ENCODE peak calls at places on chromosomes 4 and X, in four cellular contexts. P is endothelial cell of umbilical vein, F is fibroblast of lung, U is IMR-90. Y is an unnamed sample.

GRCh38 chr4:25031077-25031606 is 396 bp upstream of the LGI2 start:
- DNase-seq in P (no peak), F (peak; percentile 10), U (no peak), Y (no peak)

GRCh38 chr4:190121759-190122158 is 51.8 kb upstream of the DUX4 start:
- DNase-seq in P (no peak), F (no peak), U (no peak), Y (no peak)

GRCh38 chr4:164807611-164808010 is 53.7 kb downstream of the SMIM31 start:
- DNase-seq in P (no peak), F (no peak), U (no peak), Y (peak; percentile 30)

GRCh38 chr4:128635141-128635911 is 174.2 kb upstream of the JADE1 start:
- DNase-seq in P (no peak), F (peak; percentile 73), U (peak; percentile 55), Y (no peak)

GRCh38 chr4:101954351-101954750 is 163.8 kb downstream of the BANK1 start:
- DNase-seq in P (peak; percentile 5), F (no peak), U (no peak), Y (no peak)

GRCh38 chrX:110086916-110087484 is 84.1 kb downstream of the TMEM164 start:
- DNase-seq in P (peak; percentile 71), F (peak; percentile 89), U (peak; percentile 96), Y (peak; percentile 88)

GRCh38 chr4:140296335-140296753 is 77.1 kb upstream of the SCOC start:
- DNase-seq in P (peak; percentile 68), F (peak; percentile 94), U (peak; percentile 89), Y (peak; percentile 42)

GRCh38 chr4:70133473-70133872 is 20.6 kb upstream of the PRR27 start:
- DNase-seq in P (no peak), F (no peak), U (no peak), Y (no peak)

GRCh38 chr4:116688536-116688935 is 396.8 kb downstream of the TRAM1L1 start:
- DNase-seq in P (no peak), F (no peak), U (no peak), Y (no peak)

GRCh38 chr4:92104506-92104905 is 199.3 kb upstream of the GRID2 start:
- DNase-seq in P (no peak), F (peak; percentile 2), U (no peak), Y (no peak)

GRCh38 chr4:2483237-2483636 is 14.3 kb downstream of the RNF4 start:
- DNase-seq in P (no peak), F (no peak), U (no peak), Y (no peak)

GRCh38 chr4:2484169-2484568 is 15.3 kb downstream of the RNF4 start:
- DNase-seq in P (no peak), F (no peak), U (no peak), Y (no peak)

GRCh38 chr4:2482192-2482591 is 13.3 kb downstream of the RNF4 start:
- DNase-seq in P (no peak), F (no peak), U (no peak), Y (no peak)

GRCh38 chr4:2480649-2481048 is 11.7 kb downstream of the RNF4 start:
- DNase-seq in P (no peak), F (no peak), U (no peak), Y (no peak)

GRCh38 chr4:2482693-2483092 is 13.8 kb downstream of the RNF4 start:
- DNase-seq in P (peak; percentile 68), F (peak; percentile 48), U (peak; percentile 35), Y (no peak)
- H3K4me1 ChIP-seq in P (peaks cover 31% of the 10 kb centered on the region), F (no peaks in the 10 kb centered on the region), U (peaks cover 3% of the 10 kb centered on the region), Y (peaks cover 3% of the 10 kb centered on the region)

GRCh38 chr4:184039963-184040383 is 134.9 kb downstream of the STOX2 start:
- DNase-seq in P (no peak), F (peak; percentile 19), U (no peak), Y (peak; percentile 12)
- H2AFZ ChIP-seq in P (no peak overlapping the region), F (no peak overlapping the region), U (no peak overlapping the region), Y (peak overlapping the region; percentile 58)

GRCh38 chr4:52585379-52585778 is 73.7 kb downstream of the USP46 start:
- DNase-seq in P (no peak), F (no peak), U (no peak), Y (no peak)
- H3K4me1 ChIP-seq in P (peaks cover 17% of the 10 kb centered on the region), F (peaks cover 3% of the 10 kb centered on the region), U (peaks cover 14% of the 10 kb centered on the region), Y (peaks cover 19% of the 10 kb centered on the region)

GRCh38 chrX:17655232-17656034 is 81.9 kb upstream of the SCML1 start:
- DNase-seq in P (peak; percentile 26), F (peak; percentile 15), U (peak; percentile 4), Y (peak; percentile 21)
- H2AFZ ChIP-seq in P (peak overlapping the region; percentile 62), F (no peak overlapping the region), U (peak overlapping the region; percentile 59), Y (peak overlapping the region; percentile 1)

GRCh38 chr4:13920111-13920875 is 292.8 kb upstream of the BOD1L1 start:
- DNase-seq in P (no peak), F (peak; percentile 66), U (peak; percentile 81), Y (peak; percentile 99)
- H3K4me1 ChIP-seq in P (peaks cover 7% of the 10 kb centered on the region), F (peaks cover 32% of the 10 kb centered on the region), U (peaks cover 24% of the 10 kb centered on the region), Y (peaks cover 52% of the 10 kb centered on the region)

DNA sequence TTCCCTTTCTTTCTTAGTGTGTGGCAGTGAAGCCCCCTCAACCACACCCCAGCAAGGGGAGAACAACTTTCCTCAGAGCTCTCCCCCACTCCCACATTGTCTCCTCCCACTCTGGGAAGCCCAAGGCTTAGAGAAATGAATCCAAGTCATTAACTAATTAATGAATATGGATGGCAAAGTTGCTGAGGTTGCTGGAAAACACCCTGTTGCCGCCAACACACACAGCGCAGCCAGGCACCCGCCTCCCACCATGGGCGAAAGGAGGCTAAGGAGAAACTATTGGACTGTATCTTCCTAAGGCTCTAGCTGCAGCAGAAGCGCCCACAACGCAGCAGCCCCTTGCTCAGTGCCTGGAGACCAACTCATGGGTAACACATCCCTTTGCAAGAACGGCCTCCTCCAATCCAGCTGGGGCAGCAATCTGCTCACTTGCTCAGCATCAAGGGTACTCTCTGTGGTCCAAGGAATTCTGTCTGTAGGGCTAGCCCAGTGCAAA is 34.2 kb downstream of the TSC22D3 start:
- DNase-seq in P (no peak), F (no peak), U (no peak), Y (no peak)
- H2AFZ ChIP-seq in P (no peak overlapping the region), F (no peak overlapping the region), U (no peak overlapping the region), Y (no peak overlapping the region)

DNA sequence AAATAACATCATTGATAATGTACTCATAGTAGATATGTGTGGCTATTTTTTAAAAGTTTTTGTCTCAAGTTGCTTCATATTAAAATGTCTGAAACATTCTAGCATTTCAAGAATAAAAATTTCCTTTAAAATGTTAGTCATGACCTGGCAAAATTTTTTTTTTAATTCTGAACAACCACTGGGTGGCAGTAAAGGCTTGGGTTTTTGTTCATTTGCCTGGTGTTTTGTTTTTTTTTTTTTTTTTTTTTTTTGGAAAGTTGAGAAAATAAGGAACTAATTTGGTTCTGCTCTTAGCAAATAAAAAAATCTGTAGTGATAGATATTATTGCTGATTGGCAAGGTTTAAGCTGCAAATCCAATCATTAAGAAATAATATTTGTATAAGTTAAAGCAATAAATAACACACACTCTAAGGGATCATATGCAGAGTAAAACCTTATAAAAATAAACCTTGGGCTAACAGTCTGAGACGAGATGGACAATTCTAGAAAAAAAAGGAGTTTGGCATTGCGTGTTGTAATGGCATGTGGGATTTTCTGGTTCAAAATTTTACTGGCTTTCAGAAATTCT is 81.4 kb downstream of the CEP44 start:
- DNase-seq in P (peak; percentile 18), F (peak; percentile 61), U (peak; percentile 38), Y (no peak)
- H3K4me1 ChIP-seq in P (no peaks in the 10 kb centered on the region), F (no peaks in the 10 kb centered on the region), U (no peaks in the 10 kb centered on the region), Y (no peaks in the 10 kb centered on the region)

GRCh38 chr4:153639556-153640475 is 44.3 kb upstream of the TLR2 start:
- DNase-seq in P (no peak), F (no peak), U (no peak), Y (no peak)

GRCh38 chr4:153645183-153645582 is 38.9 kb upstream of the TLR2 start:
- DNase-seq in P (no peak), F (no peak), U (no peak), Y (no peak)

GRCh38 chr4:153641532-153641931 is 42.5 kb upstream of the TLR2 start:
- DNase-seq in P (no peak), F (no peak), U (no peak), Y (no peak)

GRCh38 chr4:153640476-153640802 is 43.6 kb upstream of the TLR2 start:
- DNase-seq in P (no peak), F (no peak), U (no peak), Y (no peak)

DNA sequence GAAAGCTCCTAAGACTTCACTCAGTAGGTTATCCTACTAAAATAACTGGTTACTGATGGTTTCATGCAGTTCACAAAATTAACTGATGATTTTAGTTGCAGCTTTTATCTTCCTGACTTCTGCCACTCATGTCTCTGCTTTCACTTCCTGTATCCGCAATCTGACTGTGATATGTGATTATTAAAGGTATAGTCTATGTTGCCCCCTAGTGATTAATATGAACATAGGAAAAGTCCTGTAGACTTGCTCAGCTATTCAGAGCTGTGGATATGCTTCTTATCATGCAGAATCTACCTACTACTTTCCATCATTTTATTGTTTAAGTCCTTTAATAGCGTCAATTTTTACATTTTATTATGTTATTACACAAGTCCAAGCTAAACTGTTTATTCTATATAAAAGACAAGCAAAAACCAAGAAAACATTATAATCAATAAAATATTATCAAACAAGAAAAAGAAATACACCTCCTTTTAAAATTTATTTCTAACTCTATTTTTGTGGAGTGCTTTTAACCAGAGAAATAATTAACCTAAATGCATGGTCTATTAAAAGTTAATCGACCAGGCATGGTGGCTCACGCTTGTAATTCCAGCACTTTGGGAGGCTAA is 40.6 kb upstream of the TLR2 start:
- DNase-seq in P (peak; percentile 56), F (peak; percentile 60), U (peak; percentile 59), Y (peak; percentile 54)
- H2AFZ ChIP-seq in P (no peak overlapping the region), F (no peak overlapping the region), U (no peak overlapping the region), Y (peak overlapping the region; percentile 46)

GRCh38 chr4:6418193-6418755 is 54.1 kb downstream of the PPP2R2C start:
- DNase-seq in P (no peak), F (no peak), U (no peak), Y (no peak)
- H3K4me1 ChIP-seq in P (no peaks in the 10 kb centered on the region), F (no peaks in the 10 kb centered on the region), U (no peaks in the 10 kb centered on the region), Y (no peaks in the 10 kb centered on the region)

DNA sequence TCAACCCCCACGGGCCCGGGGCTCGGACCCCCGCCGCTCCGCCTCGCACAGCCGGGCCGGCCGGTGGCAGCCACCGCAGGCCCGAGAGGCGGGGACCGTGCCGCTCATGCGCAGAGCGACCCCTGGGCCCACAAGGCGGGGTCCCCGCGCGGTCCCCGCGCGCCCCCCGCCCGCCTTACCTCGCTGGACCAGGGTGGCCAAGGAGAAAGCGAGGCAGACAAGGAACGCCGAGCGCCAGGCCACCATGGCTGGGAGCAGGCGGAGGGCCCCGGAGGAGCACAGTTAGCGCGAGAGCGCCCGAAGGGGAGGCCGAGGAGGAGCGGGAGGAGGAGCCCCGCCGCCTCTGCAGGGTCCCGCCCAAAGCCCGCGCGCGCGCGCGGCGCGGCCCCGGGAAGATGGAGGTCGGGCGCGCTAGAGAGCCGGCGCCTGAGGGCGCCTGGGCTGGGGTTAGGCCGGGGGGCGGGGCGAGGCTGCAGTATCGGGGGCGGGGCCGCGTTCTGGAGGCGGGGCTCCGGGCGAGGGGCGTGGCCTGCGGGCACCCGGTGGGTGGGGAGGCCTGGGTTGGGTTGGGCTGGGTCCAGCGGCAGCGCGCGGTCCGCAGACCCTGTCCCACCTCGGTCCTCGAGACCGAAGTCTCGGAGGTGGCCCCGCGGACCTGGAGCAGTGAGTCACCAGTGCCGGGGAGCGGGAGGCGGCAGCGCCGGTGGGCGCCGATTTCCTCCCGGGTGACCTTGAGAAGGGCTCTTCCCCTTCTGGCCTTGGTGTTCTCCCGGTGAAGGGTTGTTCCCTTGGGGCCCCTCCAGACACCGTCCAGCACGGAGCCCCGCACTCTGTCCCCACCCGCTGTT is at the start of gene CD99L2:
- DNase-seq in P (peak; percentile 80), F (peak; percentile 79), U (peak; percentile 78), Y (peak; percentile 82)
- H2AFZ ChIP-seq in P (peak within 1 kb of the TSS; percentile 66), F (peak within 1 kb of the TSS; percentile 48), U (peak within 1 kb of the TSS; percentile 94), Y (peak within 1 kb of the TSS; percentile 84)

Y was measured in mammary epithelial cell.